ENCODE peak calls at places on chromosome 12, in nine cellular contexts. One of them, this sample, is unnamed.

GRCh38 chr12:1605129-1606020 is 11.0 kb upstream of the FBXL14 start:
- DNase-seq in hepatic stellate cell: peak
- DNase-seq in NCI-H524: peak
- DNase-seq in IMR-90: peak
- DNase-seq in germinal center: peak
- DNase-seq in stimulated activated naive CD4-positive, alpha-beta T cell: peak
- DNase-seq in activated CD4-positive, alpha-beta memory T cell treated with anti-CD3 and anti-CD28 coated beads, Interleukin-2, amount 10 ng/mL, durations not matched to agents 7 days and 5 days: peak
- DNase-seq in A549: peak
- DNase-seq in astrocyte of the spinal cord: peak
- DNase-seq in this sample: peak

GRCh38 chr12:130014485-130014807 is 110.6 kb upstream of the TMEM132D start:
- DNase-seq in activated CD4-positive, alpha-beta memory T cell treated with anti-CD3 and anti-CD28 coated beads, Interleukin-2, amount 10 ng/mL, durations not matched to agents 7 days and 5 days: no peak
- DNase-seq in A549: peak
- DNase-seq in astrocyte of the spinal cord: no peak
- DNase-seq in hepatic stellate cell: no peak
- DNase-seq in germinal center: no peak
- DNase-seq in NCI-H524: peak
- DNase-seq in IMR-90: no peak
- DNase-seq in stimulated activated naive CD4-positive, alpha-beta T cell: no peak
- DNase-seq in this sample: no peak

GRCh38 chr12:4268549-4269181 is 4.9 kb upstream of the CCND2 start:
- DNase-seq in activated CD4-positive, alpha-beta memory T cell treated with anti-CD3 and anti-CD28 coated beads, Interleukin-2, amount 10 ng/mL, durations not matched to agents 7 days and 5 days: peak
- DNase-seq in NCI-H524: peak
- DNase-seq in germinal center: no peak
- DNase-seq in A549: no peak
- DNase-seq in astrocyte of the spinal cord: no peak
- DNase-seq in IMR-90: no peak
- DNase-seq in hepatic stellate cell: no peak
- DNase-seq in stimulated activated naive CD4-positive, alpha-beta T cell: peak
- DNase-seq in this sample: no peak

GRCh38 chr12:102026728-102027127 is 35.1 kb downstream of the WASHC3 start:
- DNase-seq in hepatic stellate cell: no peak
- DNase-seq in A549: no peak
- DNase-seq in germinal center: no peak
- DNase-seq in activated CD4-positive, alpha-beta memory T cell treated with anti-CD3 and anti-CD28 coated beads, Interleukin-2, amount 10 ng/mL, durations not matched to agents 7 days and 5 days: no peak
- DNase-seq in IMR-90: no peak
- DNase-seq in NCI-H524: no peak
- DNase-seq in stimulated activated naive CD4-positive, alpha-beta T cell: no peak
- DNase-seq in astrocyte of the spinal cord: no peak
- DNase-seq in this sample: no peak

GRCh38 chr12:30979371-30980259 is 53.1 kb downstream of the TSPAN11 start:
- DNase-seq in hepatic stellate cell: no peak
- DNase-seq in activated CD4-positive, alpha-beta memory T cell treated with anti-CD3 and anti-CD28 coated beads, Interleukin-2, amount 10 ng/mL, durations not matched to agents 7 days and 5 days: no peak
- DNase-seq in stimulated activated naive CD4-positive, alpha-beta T cell: no peak
- DNase-seq in A549: no peak
- DNase-seq in astrocyte of the spinal cord: no peak
- DNase-seq in germinal center: no peak
- DNase-seq in IMR-90: no peak
- DNase-seq in NCI-H524: no peak
- DNase-seq in this sample: no peak

GRCh38 chr12:71392521-71393145 is 47.0 kb upstream of the LGR5 start:
- DNase-seq in activated CD4-positive, alpha-beta memory T cell treated with anti-CD3 and anti-CD28 coated beads, Interleukin-2, amount 10 ng/mL, durations not matched to agents 7 days and 5 days: no peak
- DNase-seq in stimulated activated naive CD4-positive, alpha-beta T cell: no peak
- DNase-seq in IMR-90: peak
- DNase-seq in A549: peak
- DNase-seq in hepatic stellate cell: peak
- DNase-seq in NCI-H524: peak
- DNase-seq in astrocyte of the spinal cord: peak
- DNase-seq in germinal center: peak
- DNase-seq in this sample: peak

GRCh38 chr12:7107181-7108041 is 1.6 kb downstream of the C1RL start:
- DNase-seq in astrocyte of the spinal cord: no peak
- DNase-seq in germinal center: no peak
- DNase-seq in NCI-H524: no peak
- DNase-seq in hepatic stellate cell: no peak
- DNase-seq in A549: peak
- DNase-seq in activated CD4-positive, alpha-beta memory T cell treated with anti-CD3 and anti-CD28 coated beads, Interleukin-2, amount 10 ng/mL, durations not matched to agents 7 days and 5 days: peak
- DNase-seq in IMR-90: no peak
- DNase-seq in stimulated activated naive CD4-positive, alpha-beta T cell: no peak
- DNase-seq in this sample: no peak

GRCh38 chr12:6925239-6925542 is 2.6 kb upstream of the ATN1 start:
- DNase-seq in NCI-H524: no peak
- DNase-seq in IMR-90: no peak
- DNase-seq in hepatic stellate cell: no peak
- DNase-seq in stimulated activated naive CD4-positive, alpha-beta T cell: no peak
- DNase-seq in germinal center: no peak
- DNase-seq in astrocyte of the spinal cord: peak
- DNase-seq in A549: no peak
- DNase-seq in activated CD4-positive, alpha-beta memory T cell treated with anti-CD3 and anti-CD28 coated beads, Interleukin-2, amount 10 ng/mL, durations not matched to agents 7 days and 5 days: no peak
- DNase-seq in this sample: no peak

GRCh38 chr12:726281-727140 is 25.9 kb upstream of the WNK1 start:
- DNase-seq in hepatic stellate cell: no peak
- DNase-seq in NCI-H524: peak
- DNase-seq in A549: peak
- DNase-seq in IMR-90: peak
- DNase-seq in astrocyte of the spinal cord: peak
- DNase-seq in activated CD4-positive, alpha-beta memory T cell treated with anti-CD3 and anti-CD28 coated beads, Interleukin-2, amount 10 ng/mL, durations not matched to agents 7 days and 5 days: no peak
- DNase-seq in stimulated activated naive CD4-positive, alpha-beta T cell: no peak
- DNase-seq in germinal center: no peak
- DNase-seq in this sample: peak

GRCh38 chr12:125892276-125892675 is 827.0 kb downstream of the AACS start:
- DNase-seq in hepatic stellate cell: no peak
- DNase-seq in astrocyte of the spinal cord: peak
- DNase-seq in A549: no peak
- DNase-seq in germinal center: no peak
- DNase-seq in activated CD4-positive, alpha-beta memory T cell treated with anti-CD3 and anti-CD28 coated beads, Interleukin-2, amount 10 ng/mL, durations not matched to agents 7 days and 5 days: no peak
- DNase-seq in NCI-H524: no peak
- DNase-seq in stimulated activated naive CD4-positive, alpha-beta T cell: no peak
- DNase-seq in IMR-90: no peak
- DNase-seq in this sample: no peak

GRCh38 chr12:53170245-53170644 is 10.3 kb upstream of the ZNF740 start:
- DNase-seq in NCI-H524: no peak
- DNase-seq in IMR-90: no peak
- DNase-seq in germinal center: no peak
- DNase-seq in activated CD4-positive, alpha-beta memory T cell treated with anti-CD3 and anti-CD28 coated beads, Interleukin-2, amount 10 ng/mL, durations not matched to agents 7 days and 5 days: no peak
- DNase-seq in astrocyte of the spinal cord: no peak
- DNase-seq in A549: no peak
- DNase-seq in hepatic stellate cell: no peak
- DNase-seq in stimulated activated naive CD4-positive, alpha-beta T cell: no peak
- DNase-seq in this sample: no peak

This sample was measured in HepG2.